ENCODE peak calls at places on chromosome 22, in nine cellular contexts. X is fibroblast of lung, U is IMR-90, D is HFF-Myc, E is right atrium auricular region, C is choroid plexus epithelial cell, W is lung, L is cardiac muscle cell, Q is kidney. O is an unnamed sample.

GRCh38 chr22:25362215-25362882 is 142.9 kb downstream of the CRYBB2 start:
- DNase-seq in X (peak; percentile 42), U (peak; percentile 38), D (no peak), E (no peak), C (peak; percentile 54), W (peak; percentile 59), L (peak; percentile 71), Q (peak; percentile 83), O (no peak)

GRCh38 chr22:42974223-42974622 is 40.7 kb downstream of the PACSIN2 start:
- DNase-seq in X (no peak), U (no peak), D (no peak), E (no peak), C (no peak), W (no peak), L (no peak), Q (no peak), O (no peak)

GRCh38 chr22:40533712-40534378 is 102.7 kb downstream of the MRTFA start:
- DNase-seq in X (peak; percentile 72), U (peak; percentile 74), D (no peak), E (no peak), C (peak; percentile 88), W (no peak), L (peak; percentile 42), Q (no peak), O (no peak)

GRCh38 chr22:27197071-27197470 is 539.7 kb downstream of the MIAT start:
- DNase-seq in X (no peak), U (no peak), D (no peak), E (no peak), C (no peak), W (no peak), L (no peak), Q (no peak), O (no peak)

GRCh38 chr22:37241351-37242142 is 2.5 kb downstream of the RAC2 start:
- DNase-seq in X (no peak), U (no peak), D (no peak), E (no peak), C (no peak), W (no peak), L (no peak), Q (peak; percentile 75), O (no peak)

GRCh38 chr22:43296279-43296902 is 46.8 kb downstream of the SCUBE1 start:
- DNase-seq in X (no peak), U (no peak), D (no peak), E (no peak), C (no peak), W (no peak), L (no peak), Q (no peak), O (no peak)

GRCh38 chr22:20111045-20111688 is 4.7 kb upstream of the RANBP1 start:
- DNase-seq in X (peak; percentile 20), U (peak; percentile 5), D (no peak), E (no peak), C (peak; percentile 33), W (no peak), L (peak; percentile 37), Q (peak; percentile 42), O (no peak)

GRCh38 chr22:44758354-44758969 is 6.1 kb downstream of the ARHGAP8 start:
- DNase-seq in X (peak; percentile 42), U (peak; percentile 74), D (peak; percentile 49), E (no peak), C (peak; percentile 70), W (no peak), L (no peak), Q (no peak), O (no peak)

GRCh38 chr22:50621491-50621880 is 6.5 kb downstream of the ARSA start:
- DNase-seq in X (no peak), U (no peak), D (no peak), E (no peak), C (no peak), W (no peak), L (no peak), Q (no peak), O (no peak)

GRCh38 chr22:44622147-44622427 is 79.9 kb upstream of the PRR5 start:
- DNase-seq in X (no peak), U (no peak), D (no peak), E (no peak), C (no peak), W (no peak), L (no peak), Q (no peak), O (no peak)

GRCh38 chr22:30863161-30863833 is 105.3 kb downstream of the MORC2 start:
- DNase-seq in X (no peak), U (peak; percentile 21), D (no peak), E (no peak), C (no peak), W (no peak), L (peak; percentile 53), Q (no peak), O (peak; percentile 76)

GRCh38 chr22:24601217-24602104 is 1.5 kb upstream of the GGT1 start:
- DNase-seq in X (no peak), U (no peak), D (no peak), E (no peak), C (no peak), W (peak; percentile 81), L (no peak), Q (peak; percentile 94), O (no peak)

GRCh38 chr22:49715450-49715849 is 112.2 kb downstream of the BRD1 start:
- DNase-seq in X (no peak), U (no peak), D (no peak), E (no peak), C (peak; percentile 5), W (no peak), L (no peak), Q (no peak), O (no peak)

GRCh38 chr22:17158568-17159503 is at the start of gene HDHD5:
- DNase-seq in X (peak; percentile 86), U (peak; percentile 82), D (no peak), E (peak; percentile 93), C (peak; percentile 88), W (peak; percentile 89), L (peak; percentile 93), Q (peak; percentile 97), O (peak; percentile 93)
- TF ChIP-seq CTCF in X (no peak), U (no peak), D (no peak), E (no peak), C (no peak), W (no peak), L (no peak), Q (no peak), O (no peak)

DNA sequence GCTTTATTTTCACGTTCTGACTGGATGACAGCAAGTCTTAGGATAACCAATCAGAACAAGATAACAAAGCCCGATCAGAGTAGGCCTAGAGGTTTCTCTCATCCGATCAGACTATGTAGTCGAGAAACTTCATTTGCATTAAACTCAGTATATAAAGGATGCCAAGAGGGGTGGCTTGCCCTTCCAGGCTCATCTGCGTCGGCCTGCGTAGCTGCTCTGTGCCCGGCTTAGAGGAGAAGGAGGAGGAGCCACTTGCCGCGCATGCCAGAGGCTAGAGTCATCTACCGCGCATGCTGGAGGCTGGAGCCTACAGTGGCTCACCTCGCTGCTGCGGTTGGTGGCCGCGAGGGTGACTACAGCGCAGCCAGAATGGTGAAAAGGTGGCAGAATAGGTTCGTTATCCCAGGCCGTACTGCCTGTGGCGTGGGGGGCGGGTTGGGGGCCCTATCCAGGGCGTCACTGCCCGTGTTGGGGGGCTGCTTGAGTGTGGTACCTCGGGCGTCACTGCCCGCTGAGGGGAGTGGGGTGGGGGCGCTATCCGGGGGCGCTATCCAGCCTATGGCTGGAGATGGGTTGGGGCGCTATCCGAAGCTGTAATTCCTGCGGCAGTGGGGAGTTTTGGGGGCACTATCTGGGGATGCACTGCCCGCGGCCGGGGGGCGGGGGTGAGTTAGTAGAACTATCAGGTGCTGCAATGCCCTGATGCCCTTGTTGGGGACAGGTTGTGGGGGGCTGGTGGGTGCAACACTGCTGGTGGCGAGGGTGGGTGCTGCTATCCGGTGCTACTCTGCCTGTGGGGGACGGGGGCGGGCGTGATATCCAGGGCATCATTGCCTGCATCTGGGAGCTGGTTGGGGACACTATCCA is at the start of gene RFPL2:
- DNase-seq in X (no peak), U (peak; percentile 1), D (no peak), E (no peak), C (peak; percentile 11), W (no peak), L (peak; percentile 90), Q (no peak), O (no peak)
- TF ChIP-seq CTCF in X (no peak), U (no peak), D (no peak), E (no peak), C (no peak), W (no peak), L (no peak), Q (no peak), O (no peak)

GRCh38 chr22:48554893-48555552 is 1272.7 kb downstream of the BRD1 start:
- DNase-seq in X (no peak), U (no peak), D (no peak), E (no peak), C (no peak), W (no peak), L (no peak), Q (no peak), O (no peak)
- TF ChIP-seq CTCF in X (no peak), U (no peak), D (no peak), E (no peak), C (no peak), W (no peak), L (no peak), Q (no peak), O (no peak)

DNA sequence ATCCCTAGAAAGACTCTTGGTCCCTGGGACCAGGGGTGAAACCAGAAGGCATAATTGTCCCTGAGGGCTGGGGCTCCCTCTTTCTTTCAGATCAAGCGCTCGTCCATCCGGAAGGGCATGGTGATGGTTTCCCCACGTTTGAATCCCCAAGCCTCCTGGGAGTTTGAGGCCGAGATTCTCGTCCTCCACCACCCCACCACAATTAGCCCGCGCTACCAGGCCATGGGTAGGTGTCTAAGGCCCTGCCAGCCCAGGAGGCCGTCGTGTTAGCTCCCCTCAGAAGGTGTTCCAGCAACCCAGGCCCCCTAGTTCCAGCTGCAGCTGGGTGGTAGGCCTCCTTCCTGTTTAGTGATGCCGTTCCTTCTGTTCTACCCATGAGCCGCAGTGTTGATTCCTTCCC is 21.4 kb downstream of the GTPBP1 start:
- DNase-seq in X (no peak), U (no peak), D (no peak), E (no peak), C (no peak), W (no peak), L (no peak), Q (peak; percentile 32), O (no peak)
- TF ChIP-seq CTCF in X (no peak), U (no peak), D (no peak), E (no peak), C (no peak), W (no peak), L (no peak), Q (no peak), O (no peak)